ENCODE peak calls at places on chromosomes 3 and 15, in five cellular contexts. C is neuronal stem cell, O is mesenchymal stem cell, Q is H9, M is H1. A is an unnamed sample.

GRCh38 chr3:1883489-1883888 is 215.2 kb upstream of the CNTN4 start:
- DNase-seq in C (no peak), O (no peak), Q (no peak), M (no peak), A (no peak)

GRCh38 chr3:107953707-107954106 is 137.1 kb downstream of the CD47 start:
- DNase-seq in C (no peak), O (no peak), Q (no peak), M (no peak), A (no peak)

GRCh38 chr3:183845608-183846288 is 20.4 kb upstream of the MAP6D1 start:
- DNase-seq in C (no peak), O (peak), Q (no peak), M (no peak), A (peak)

GRCh38 chr3:196458063-196458462 is 25.8 kb upstream of the UBXN7 start:
- DNase-seq in C (no peak), O (no peak), Q (no peak), M (no peak), A (no peak)

GRCh38 chr3:23221136-23221535 is 18.0 kb downstream of the UBE2E2 start:
- DNase-seq in C (no peak), O (no peak), Q (no peak), M (no peak), A (no peak)

GRCh38 chr15:30675126-30675525 is 49.2 kb downstream of the ARHGAP11B start:
- DNase-seq in C (no peak), O (no peak), Q (no peak), M (no peak), A (no peak)

GRCh38 chr3:137204409-137204808 is 246.6 kb downstream of the IL20RB start:
- DNase-seq in C (no peak), O (peak), Q (no peak), M (no peak), A (no peak)

GRCh38 chr3:25173610-25174009 is 254.5 kb upstream of the RARB start:
- DNase-seq in C (no peak), O (no peak), Q (no peak), M (no peak), A (no peak)

GRCh38 chr3:127760361-127760760 is 62.0 kb downstream of the MGLL start:
- DNase-seq in C (no peak), O (no peak), Q (no peak), M (no peak), A (no peak)

GRCh38 chr15:78681306-78682012 is 40.4 kb upstream of the CHRNB4 start:
- DNase-seq in C (no peak), O (no peak), Q (no peak), M (no peak), A (no peak)

GRCh38 chr3:23385327-23385726 is 182.2 kb downstream of the UBE2E2 start:
- DNase-seq in C (no peak), O (no peak), Q (no peak), M (no peak), A (no peak)

GRCh38 chr3:122299872-122300460 is 25.1 kb upstream of the CSTA start:
- DNase-seq in C (no peak), O (peak), Q (no peak), M (peak), A (peak)

GRCh38 chr15:85276508-85276907 is 103.9 kb upstream of the AKAP13 start:
- DNase-seq in C (no peak), O (no peak), Q (no peak), M (no peak), A (no peak)

GRCh38 chr3:64259646-64260045 is 34.4 kb upstream of the PRICKLE2 start:
- DNase-seq in C (no peak), O (no peak), Q (no peak), M (no peak), A (no peak)

GRCh38 chr15:28107894-28108255 is 8.8 kb upstream of the OCA2 start:
- DNase-seq in C (no peak), O (no peak), Q (no peak), M (no peak), A (no peak)

GRCh38 chr3:23002846-23003800 is 200.0 kb upstream of the UBE2E2 start:
- DNase-seq in C (no peak), O (no peak), Q (no peak), M (no peak), A (no peak)

GRCh38 chr3:128478576-128479506 is 12.2 kb upstream of the DNAJB8 start:
- DNase-seq in C (no peak), O (no peak), Q (no peak), M (no peak), A (no peak)

GRCh38 chr15:92683511-92683834 is 27.9 kb upstream of the FAM174B start:
- DNase-seq in C (peak), O (no peak), Q (peak), M (peak), A (no peak)

GRCh38 chr15:96693990-96694517 is 363.6 kb downstream of the NR2F2 start:
- DNase-seq in C (no peak), O (peak), Q (no peak), M (no peak), A (no peak)

GRCh38 chr3:25663324-25664065 is 1.2 kb downstream of the TOP2B start:
- DNase-seq in C (peak), O (peak), Q (no peak), M (no peak), A (peak)

GRCh38 chr3:11808231-11808630 is 38.5 kb downstream of the TAMM41 start:
- DNase-seq in C (no peak), O (peak), Q (no peak), M (no peak), A (peak)

GRCh38 chr3:186519021-186519658 is 25.0 kb downstream of the CRYGS start:
- DNase-seq in C (no peak), O (no peak), Q (no peak), M (no peak), A (no peak)

GRCh38 chr3:124168271-124168670 is 176.3 kb upstream of the ROPN1 start:
- DNase-seq in C (no peak), O (no peak), Q (no peak), M (no peak), A (no peak)

GRCh38 chr15:100457201-100457600 is 71.5 kb downstream of the CERS3 start:
- DNase-seq in C (peak), O (peak), Q (no peak), M (no peak), A (no peak)

GRCh38 chr3:147672436-147672835 is 263.3 kb downstream of the ZIC1 start:
- DNase-seq in C (no peak), O (no peak), Q (no peak), M (no peak), A (no peak)

GRCh38 chr3:116863842-116864626 is 154.5 kb downstream of the TUSC7 start:
- DNase-seq in C (peak), O (peak), Q (peak), M (peak), A (peak)

GRCh38 chr3:160163259-160163878 is 61.9 kb upstream of the C3orf80 start:
- DNase-seq in C (no peak), O (peak), Q (no peak), M (no peak), A (no peak)

GRCh38 chr3:37442397-37442796 is 268.0 kb upstream of the LRRFIP2 start:
- DNase-seq in C (no peak), O (no peak), Q (no peak), M (no peak), A (peak)

GRCh38 chr3:52533623-52534280 is at the start of gene NT5DC2:
- DNase-seq in C (peak), O (peak), Q (peak), M (no peak), A (peak)

GRCh38 chr15:66720206-66721010 is 18.4 kb downstream of the SMAD6 start:
- DNase-seq in C (no peak), O (peak), Q (no peak), M (no peak), A (peak)

GRCh38 chr3:136463170-136463569 is 213.0 kb downstream of the PCCB start:
- DNase-seq in C (no peak), O (no peak), Q (no peak), M (no peak), A (no peak)

GRCh38 chr3:21665444-21665843 is 85.6 kb downstream of the ZNF385D start:
- DNase-seq in C (no peak), O (no peak), Q (peak), M (no peak), A (no peak)

GRCh38 chr15:82647045-82647834 is at the start of gene CPEB1:
- DNase-seq in C (no peak), O (peak), Q (peak), M (no peak), A (peak)

GRCh38 chr3:60998855-60999254 is 252.4 kb downstream of the FHIT start:
- DNase-seq in C (no peak), O (peak), Q (no peak), M (no peak), A (no peak)

GRCh38 chr15:70478251-70478990 is 284.9 kb downstream of the UACA start:
- DNase-seq in C (no peak), O (no peak), Q (no peak), M (no peak), A (no peak)

GRCh38 chr3:81218023-81218422 is 543.4 kb downstream of the GBE1 start:
- DNase-seq in C (peak), O (no peak), Q (no peak), M (no peak), A (peak)

GRCh38 chr3:194135806-194136518 is at the start of gene HES1:
- DNase-seq in C (peak), O (peak), Q (peak), M (peak), A (peak)

GRCh38 chr3:8649757-8650156 is 5.2 kb upstream of the SSUH2 start:
- DNase-seq in C (no peak), O (no peak), Q (no peak), M (no peak), A (no peak)

GRCh38 chr15:57259511-57260143 is 116.7 kb upstream of the CGNL1 start:
- DNase-seq in C (peak), O (no peak), Q (peak), M (peak), A (no peak)

GRCh38 chr15:60982249-60982932 is 246.7 kb downstream of the RORA start:
- DNase-seq in C (no peak), O (no peak), Q (no peak), M (no peak), A (no peak)
- H3K4ac ChIP-seq in C (no peak), O (no peak), Q (no peak), M (no peak), A (no peak)

GRCh38 chr15:90213818-90214204 is 12.7 kb downstream of the SEMA4B start:
- DNase-seq in C (no peak), O (no peak), Q (no peak), M (no peak), A (no peak)
- H2BK120ac ChIP-seq in C (no peak), O (no peak), Q (no peak), M (no peak), A (no peak)

DNA sequence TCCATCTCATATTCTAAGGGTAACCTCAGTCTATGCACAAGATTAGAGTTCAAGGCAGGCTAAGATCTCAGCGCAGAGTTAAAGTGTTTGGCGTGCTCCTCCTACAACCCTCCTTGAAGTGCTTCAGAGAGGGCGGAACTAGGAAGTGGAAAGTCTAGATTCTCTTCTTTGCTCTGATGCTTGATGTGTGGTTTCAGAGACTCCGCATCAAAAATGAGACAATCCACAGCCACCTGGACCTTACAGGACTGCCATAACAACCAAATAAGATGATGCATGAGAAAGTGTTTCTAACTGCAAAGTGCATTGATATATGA is 161.3 kb upstream of the ATP11B start:
- DNase-seq in C (no peak), O (no peak), Q (no peak), M (no peak), A (no peak)
- H2BK12ac ChIP-seq in C (no peak), O (no peak), Q (no peak), M (no peak), A (no peak)

DNA sequence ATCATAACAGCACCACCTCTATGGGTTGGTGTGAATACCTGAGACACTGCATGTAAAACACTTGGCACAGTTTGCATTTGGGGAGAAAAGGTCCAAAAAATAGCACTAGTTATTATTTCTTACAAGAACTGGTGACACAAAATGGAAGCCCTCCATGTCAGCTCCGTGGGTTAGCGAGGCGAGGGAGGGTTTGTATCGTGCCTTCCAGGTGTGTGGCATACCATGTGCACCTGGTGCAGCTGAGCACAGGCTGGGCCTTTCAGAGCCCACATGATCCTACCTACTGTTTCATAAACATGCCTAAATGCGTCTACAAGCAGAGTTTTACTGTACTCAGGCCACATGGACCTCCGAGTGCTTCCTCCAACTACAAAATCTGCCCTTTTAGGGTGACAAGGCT is 5.6 kb downstream of the CXCR6 start:
- DNase-seq in C (no peak), O (no peak), Q (no peak), M (no peak), A (no peak)
- H3K4ac ChIP-seq in C (no peak), O (peak), Q (no peak), M (no peak), A (no peak)